ENCODE peak calls at places on chromosome 3, in eight cellular contexts. T, V, F, J, O, C, S and R are unnamed samples.
A peak's percentile ranks its signal among the peaks of the same experiment; 100 is the strongest.

GRCh38 chr3:73431136-73431933 is 193.4 kb downstream of the PDZRN3 start:
- DNase-seq in T (no peak), V (no peak), F (no peak), J (no peak), O (no peak), C (no peak), S (peak; percentile 54), R (no peak)

GRCh38 chr3:160331127-160331937 is 67.7 kb downstream of the IFT80 start:
- DNase-seq in T (no peak), V (no peak), F (no peak), J (no peak), O (no peak), C (no peak), S (no peak), R (no peak)

GRCh38 chr3:103991461-103992115 is 1375.1 kb upstream of the ALCAM start:
- DNase-seq in T (no peak), V (no peak), F (no peak), J (no peak), O (peak; percentile 30), C (no peak), S (no peak), R (peak; percentile 77)

GRCh38 chr3:187996609-187997008 is 157.3 kb upstream of the LPP start:
- DNase-seq in T (no peak), V (no peak), F (no peak), J (no peak), O (no peak), C (no peak), S (no peak), R (no peak)

GRCh38 chr3:70069557-70069956 is 70.0 kb downstream of the SAMMSON start:
- DNase-seq in T (no peak), V (no peak), F (no peak), J (no peak), O (no peak), C (no peak), S (no peak), R (no peak)

GRCh38 chr3:13783556-13783955 is 96.3 kb downstream of the WNT7A start:
- DNase-seq in T (peak; percentile 55), V (no peak), F (no peak), J (no peak), O (no peak), C (no peak), S (no peak), R (no peak)

GRCh38 chr3:63050548-63050947 is 175.3 kb upstream of the CADPS start:
- DNase-seq in T (no peak), V (no peak), F (no peak), J (no peak), O (no peak), C (no peak), S (no peak), R (no peak)

GRCh38 chr3:133383175-133383574 is 16.7 kb upstream of the BFSP2 start:
- DNase-seq in T (no peak), V (no peak), F (no peak), J (no peak), O (no peak), C (no peak), S (no peak), R (no peak)

GRCh38 chr3:195441971-195442572 is 748 bp downstream of the ACAP2 start:
- DNase-seq in T (no peak), V (peak; percentile 53), F (peak; percentile 33), J (no peak), O (peak; percentile 41), C (peak; percentile 45), S (peak; percentile 17), R (peak; percentile 71)

GRCh38 chr3:68972358-68972979 is 40.1 kb upstream of the TAFA4 start:
- DNase-seq in T (no peak), V (peak; percentile 39), F (peak; percentile 38), J (peak; percentile 90), O (peak; percentile 85), C (peak; percentile 36), S (peak; percentile 39), R (peak; percentile 95)

GRCh38 chr3:99504258-99504657 is 134.1 kb upstream of the COL8A1 start:
- DNase-seq in T (no peak), V (no peak), F (no peak), J (no peak), O (no peak), C (no peak), S (no peak), R (no peak)

GRCh38 chr3:184562146-184562861 is 719 bp downstream of the EPHB3 start:
- DNase-seq in T (no peak), V (no peak), F (no peak), J (no peak), O (peak; percentile 43), C (no peak), S (no peak), R (peak; percentile 73)

GRCh38 chr3:50390523-50391177 is 31.3 kb upstream of the TMEM115 start:
- DNase-seq in T (no peak), V (no peak), F (no peak), J (peak; percentile 91), O (no peak), C (peak; percentile 68), S (peak; percentile 42), R (no peak)

GRCh38 chr3:111338059-111338698 is 203.8 kb upstream of the CD96 start:
- DNase-seq in T (no peak), V (peak; percentile 57), F (peak; percentile 7), J (no peak), O (peak; percentile 70), C (peak; percentile 36), S (no peak), R (peak; percentile 86)

GRCh38 chr3:46979958-46980497 is 562 bp downstream of the NBEAL2 start:
- DNase-seq in T (peak; percentile 86), V (no peak), F (no peak), J (peak; percentile 86), O (no peak), C (peak; percentile 41), S (no peak), R (peak; percentile 61)

GRCh38 chr3:12828751-12829150 is 12.6 kb downstream of the RPL32 start:
- DNase-seq in T (no peak), V (no peak), F (no peak), J (no peak), O (no peak), C (no peak), S (no peak), R (no peak)

GRCh38 chr3:32261545-32261944 is 23.1 kb downstream of the CMTM8 start:
- DNase-seq in T (no peak), V (no peak), F (no peak), J (no peak), O (no peak), C (no peak), S (no peak), R (no peak)

GRCh38 chr3:142618917-142619401 is 22.8 kb downstream of the PLS1 start:
- DNase-seq in T (no peak), V (no peak), F (no peak), J (no peak), O (no peak), C (no peak), S (peak; percentile 79), R (no peak)

GRCh38 chr3:108312656-108313055 is 16.3 kb downstream of the HHLA2 start:
- DNase-seq in T (no peak), V (no peak), F (no peak), J (no peak), O (no peak), C (no peak), S (no peak), R (no peak)

GRCh38 chr3:150345021-150345538 is 63.0 kb upstream of the TSC22D2 start:
- DNase-seq in T (no peak), V (no peak), F (peak; percentile 24), J (no peak), O (no peak), C (no peak), S (no peak), R (peak; percentile 72)

GRCh38 chr3:50287262-50287661 is 5.0 kb downstream of the IFRD2 start:
- DNase-seq in T (no peak), V (no peak), F (no peak), J (no peak), O (no peak), C (peak; percentile 61), S (no peak), R (no peak)

GRCh38 chr3:24237971-24238767 is 256.5 kb downstream of the THRB start:
- DNase-seq in T (no peak), V (peak; percentile 18), F (peak; percentile 30), J (no peak), O (peak; percentile 56), C (peak; percentile 67), S (peak; percentile 31), R (peak; percentile 84)

GRCh38 chr3:12753275-12754028 is 5.6 kb downstream of the TMEM40 start:
- DNase-seq in T (no peak), V (no peak), F (no peak), J (peak; percentile 42), O (no peak), C (no peak), S (no peak), R (no peak)